ENCODE peak calls at places on chromosomes 1 and 21, in nine cellular contexts. A is HFF-Myc, Q is BE2C, J is GM06990, Z is IMR-90, L is lung, I is left lung, U is brain microvascular endothelial cell, K is GM12865. H is an unnamed sample.

GRCh38 chr21:27505516-27505915 is 538.6 kb upstream of the ADAMTS5 start:
- DNase-seq in L (no peak), Q (no peak), J (no peak), A (peak), K (no peak), U (no peak), Z (peak), I (no peak), H (peak)

GRCh38 chr1:144101397-144102050 is 129.7 kb upstream of the FAM72C start:
- DNase-seq in A (no peak), U (no peak), L (peak), I (peak), J (no peak), Q (peak), K (no peak), Z (no peak), H (no peak)

GRCh38 chr1:18198240-18198639 is 90.6 kb downstream of the IGSF21 start:
- DNase-seq in L (no peak), Z (no peak), K (no peak), A (no peak), Q (no peak), U (no peak), I (no peak), J (no peak), H (no peak)

GRCh38 chr1:91693542-91693941 is 192.4 kb downstream of the TGFBR3 start:
- DNase-seq in Z (peak), U (no peak), Q (no peak), J (no peak), L (no peak), A (peak), K (no peak), I (no peak), H (no peak)

GRCh38 chr1:188594542-188595235 is 1765.9 kb downstream of the PLA2G4A start:
- DNase-seq in J (no peak), L (no peak), Z (no peak), U (no peak), K (no peak), A (no peak), Q (no peak), I (no peak), H (no peak)

GRCh38 chr1:41475346-41475745 is 9.1 kb downstream of the EDN2 start:
- DNase-seq in K (no peak), L (no peak), Q (no peak), Z (no peak), I (no peak), J (no peak), A (no peak), U (no peak), H (no peak)

GRCh38 chr1:116711061-116711582 is 43.1 kb upstream of the CD2 start:
- DNase-seq in Q (peak), K (no peak), I (no peak), U (no peak), L (no peak), A (no peak), J (no peak), Z (no peak), H (no peak)

GRCh38 chr1:28482702-28483101 is 23.1 kb upstream of the RCC1 start:
- DNase-seq in A (no peak), J (no peak), L (no peak), Q (no peak), U (no peak), Z (no peak), K (no peak), I (no peak), H (no peak)

GRCh38 chr1:10768552-10768951 is 27.9 kb downstream of the CASZ1 start:
- DNase-seq in Z (no peak), L (no peak), U (no peak), Q (no peak), J (no peak), I (peak), K (no peak), A (no peak), H (no peak)

GRCh38 chr1:200296091-200296661 is 113.7 kb downstream of the ZNF281 start:
- DNase-seq in K (no peak), U (no peak), Q (no peak), A (no peak), I (no peak), Z (no peak), J (no peak), L (no peak), H (no peak)

GRCh38 chr21:30680586-30680985 is 37.9 kb downstream of the KRTAP20-3 start:
- DNase-seq in U (no peak), K (no peak), A (no peak), Q (no peak), Z (no peak), L (no peak), J (no peak), I (no peak), H (no peak)

GRCh38 chr1:213122514-213122929 is 71.5 kb downstream of the RPS6KC1 start:
- DNase-seq in K (peak), A (peak), L (no peak), I (no peak), Q (no peak), Z (peak), U (peak), J (peak), H (peak)

GRCh38 chr1:167544447-167544846 is 9.1 kb downstream of the CREG1 start:
- DNase-seq in J (no peak), Z (no peak), I (no peak), K (peak), L (no peak), U (no peak), Q (no peak), A (no peak), H (no peak)

GRCh38 chr1:240663160-240663879 is 51.4 kb upstream of the GREM2 start:
- DNase-seq in I (no peak), K (no peak), U (peak), A (no peak), Q (no peak), L (no peak), J (no peak), Z (peak), H (no peak)

GRCh38 chr1:65995326-65995725 is 202.6 kb downstream of the PDE4B start:
- DNase-seq in J (no peak), L (no peak), Z (no peak), A (no peak), Q (no peak), K (no peak), I (no peak), U (no peak), H (no peak)

GRCh38 chr1:62673629-62674028 is 14.6 kb downstream of the DOCK7 start:
- DNase-seq in L (no peak), J (no peak), A (no peak), U (no peak), K (no peak), I (no peak), Q (no peak), Z (no peak), H (no peak)
- H3K4me3 ChIP-seq in L (no peak), J (no peak), A (no peak), U (no peak), K (no peak), I (no peak), Q (no peak), Z (no peak), H (no peak)

GRCh38 chr1:61888808-61889207 is 146.5 kb downstream of the PATJ start:
- DNase-seq in I (no peak), J (no peak), L (no peak), Q (no peak), K (no peak), U (no peak), Z (no peak), A (no peak), H (no peak)

GRCh38 chr1:61892977-61893376 is 150.7 kb downstream of the PATJ start:
- DNase-seq in I (no peak), L (no peak), Q (no peak), Z (no peak), U (no peak), A (no peak), K (no peak), J (no peak), H (no peak)

GRCh38 chr1:61887921-61888564 is 145.8 kb downstream of the PATJ start:
- DNase-seq in Q (peak), U (no peak), L (no peak), Z (no peak), I (peak), K (no peak), A (no peak), J (no peak), H (no peak)

GRCh38 chr1:61887076-61887867 is 145.0 kb downstream of the PATJ start:
- DNase-seq in Z (no peak), Q (no peak), J (no peak), L (peak), K (no peak), I (no peak), U (no peak), A (no peak), H (no peak)
- TF ChIP-seq CTCF in Z (no peak), Q (no peak), J (no peak), L (no peak), K (no peak), I (no peak), U (no peak), A (no peak), H (no peak)

GRCh38 chr1:180631197-180631765 is 541 bp upstream of the XPR1 start:
- DNase-seq in L (no peak), I (no peak), Q (no peak), U (no peak), K (peak), Z (no peak), A (no peak), J (peak), H (no peak)
- H3K4me3 ChIP-seq in L (no peak), I (no peak), Q (no peak), U (no peak), K (peak), Z (no peak), A (no peak), J (no peak), H (no peak)

GRCh38 chr1:210251680-210252490 is 19.3 kb downstream of the SERTAD4 start:
- DNase-seq in A (no peak), K (no peak), Q (no peak), J (no peak), I (no peak), L (no peak), U (no peak), Z (no peak), H (no peak)

GRCh38 chr1:210248341-210248740 is 15.7 kb downstream of the SERTAD4 start:
- DNase-seq in Q (no peak), U (no peak), J (no peak), L (no peak), K (no peak), I (no peak), A (no peak), Z (no peak), H (no peak)

GRCh38 chr1:210252621-210253041 is 20.0 kb downstream of the SERTAD4 start:
- DNase-seq in Z (no peak), J (no peak), I (peak), A (no peak), L (peak), K (no peak), Q (peak), U (no peak), H (no peak)

GRCh38 chr1:210250665-210250997 is 18.0 kb downstream of the SERTAD4 start:
- DNase-seq in K (no peak), L (no peak), A (no peak), Z (no peak), Q (peak), U (no peak), J (no peak), I (no peak), H (no peak)

DNA sequence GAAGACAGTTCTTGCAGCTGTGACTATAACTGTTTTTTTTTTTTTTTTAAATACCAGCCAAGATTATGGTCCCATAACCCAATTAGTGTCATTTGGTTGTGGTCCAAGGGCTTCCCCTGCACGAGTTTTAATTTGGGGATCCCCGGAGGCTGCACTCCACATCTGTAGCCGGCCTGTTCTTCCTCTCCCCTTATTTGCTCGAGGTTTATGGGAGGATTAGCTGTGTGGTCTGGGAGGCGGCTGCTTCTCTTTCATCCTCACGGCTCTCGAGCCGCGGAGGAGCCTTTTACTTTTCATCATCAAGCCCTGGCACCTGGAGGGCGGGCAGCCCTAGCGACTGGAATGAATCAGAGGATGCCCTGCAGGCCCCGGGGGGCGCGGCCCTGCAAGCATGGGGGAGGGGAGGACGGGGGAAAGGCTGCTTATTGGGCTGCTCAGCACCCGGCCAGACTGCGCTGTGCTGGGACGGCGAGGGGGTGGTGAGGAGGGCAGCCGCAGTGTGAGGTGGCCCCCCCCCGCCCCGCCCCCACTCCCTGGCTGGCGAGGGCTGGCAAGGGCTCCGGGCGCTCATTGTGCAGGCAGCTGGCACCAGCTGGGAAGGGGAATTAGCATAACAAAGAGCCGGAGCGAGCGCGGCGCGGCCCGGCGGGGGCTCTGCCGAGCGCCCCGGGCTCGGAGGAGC is 18.5 kb downstream of the SERTAD4 start:
- DNase-seq in Z (no peak), A (no peak), L (peak), J (no peak), U (no peak), Q (peak), K (peak), I (peak), H (peak)
- TF ChIP-seq CTCF in Z (no peak), A (no peak), L (no peak), J (no peak), U (no peak), Q (no peak), K (no peak), I (no peak), H (no peak)

DNA sequence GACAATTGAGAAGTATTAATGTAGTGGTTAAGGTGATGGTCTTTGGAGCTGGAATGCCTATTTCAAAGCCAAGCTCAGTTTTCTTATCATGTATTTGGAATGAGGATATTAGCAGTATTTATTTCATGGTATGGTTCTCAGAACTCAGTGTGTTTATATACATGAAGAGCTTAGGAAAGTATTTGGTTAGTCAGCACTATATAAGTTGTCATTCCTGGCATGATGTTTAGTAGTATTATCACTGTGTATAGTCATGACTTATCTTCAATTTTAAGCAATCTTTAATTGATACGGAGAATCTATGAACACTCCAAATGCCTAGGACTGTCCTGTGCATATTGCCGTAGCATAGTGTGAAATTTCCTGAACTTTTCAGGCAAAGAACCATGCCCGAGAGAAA is 501.9 kb upstream of the USP24 start:
- DNase-seq in J (no peak), Q (no peak), U (no peak), I (no peak), Z (peak), K (no peak), A (no peak), L (no peak), H (peak)
- H3K4me3 ChIP-seq in J (no peak), Q (no peak), U (no peak), I (no peak), Z (no peak), K (no peak), A (no peak), L (no peak), H (no peak)

DNA sequence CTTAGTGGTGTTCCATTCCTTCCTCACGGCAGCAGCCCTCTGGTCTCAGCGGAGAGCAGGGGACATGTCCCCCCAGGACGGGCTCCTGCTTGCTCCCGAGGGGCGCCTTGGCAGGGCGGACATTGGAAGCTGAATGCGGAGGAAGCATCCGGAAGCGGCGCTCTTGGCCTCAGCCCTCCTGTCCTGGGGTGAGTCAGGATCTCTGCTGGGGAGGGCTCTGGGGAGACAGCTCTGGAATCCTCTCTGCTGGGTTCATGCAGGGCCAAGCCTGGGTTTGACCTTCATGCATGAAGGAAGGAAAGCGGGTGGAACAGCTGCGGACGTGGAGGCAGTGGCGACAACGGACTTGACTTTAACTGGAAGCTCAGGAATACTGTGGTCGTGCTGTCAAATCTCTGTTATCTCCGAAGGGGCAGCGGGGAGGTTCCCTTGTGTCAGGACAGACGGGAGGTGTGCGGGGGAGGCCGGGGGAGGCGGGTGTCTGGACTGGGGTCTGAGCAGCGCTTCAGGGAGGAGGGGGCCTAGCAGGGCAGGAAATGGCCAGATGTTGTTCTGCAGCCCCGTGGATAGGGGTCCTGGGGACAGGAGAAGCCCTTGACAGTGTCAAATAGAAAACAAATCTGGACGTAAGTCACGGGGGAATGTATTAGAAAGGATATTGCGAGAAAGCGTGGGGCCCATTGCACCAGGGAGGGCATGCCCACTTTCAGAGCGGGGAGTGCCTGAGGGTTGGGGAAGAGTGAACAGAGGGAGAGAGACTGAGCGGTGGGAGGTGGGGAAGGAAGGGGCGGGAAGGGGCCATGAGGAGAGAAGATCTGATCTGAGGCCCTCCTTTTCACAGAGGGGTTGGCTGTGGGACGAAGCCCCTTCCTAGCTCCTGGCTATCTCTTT is 26.6 kb downstream of the CRYAA start:
- DNase-seq in I (no peak), A (no peak), Z (no peak), L (no peak), J (no peak), Q (no peak), U (peak), K (no peak), H (peak)
- TF ChIP-seq CTCF in I (no peak), A (no peak), Z (no peak), L (no peak), J (no peak), Q (no peak), U (no peak), K (no peak), H (no peak)

GRCh38 chr1:163922743-163923186 is 601.0 kb downstream of the NUF2 start:
- DNase-seq in L (no peak), J (peak), Q (no peak), Z (no peak), I (no peak), A (no peak), K (peak), U (no peak), H (no peak)
- H3K4me3 ChIP-seq in L (no peak), J (no peak), Q (no peak), Z (no peak), I (no peak), A (no peak), K (no peak), U (no peak), H (no peak)

DNA sequence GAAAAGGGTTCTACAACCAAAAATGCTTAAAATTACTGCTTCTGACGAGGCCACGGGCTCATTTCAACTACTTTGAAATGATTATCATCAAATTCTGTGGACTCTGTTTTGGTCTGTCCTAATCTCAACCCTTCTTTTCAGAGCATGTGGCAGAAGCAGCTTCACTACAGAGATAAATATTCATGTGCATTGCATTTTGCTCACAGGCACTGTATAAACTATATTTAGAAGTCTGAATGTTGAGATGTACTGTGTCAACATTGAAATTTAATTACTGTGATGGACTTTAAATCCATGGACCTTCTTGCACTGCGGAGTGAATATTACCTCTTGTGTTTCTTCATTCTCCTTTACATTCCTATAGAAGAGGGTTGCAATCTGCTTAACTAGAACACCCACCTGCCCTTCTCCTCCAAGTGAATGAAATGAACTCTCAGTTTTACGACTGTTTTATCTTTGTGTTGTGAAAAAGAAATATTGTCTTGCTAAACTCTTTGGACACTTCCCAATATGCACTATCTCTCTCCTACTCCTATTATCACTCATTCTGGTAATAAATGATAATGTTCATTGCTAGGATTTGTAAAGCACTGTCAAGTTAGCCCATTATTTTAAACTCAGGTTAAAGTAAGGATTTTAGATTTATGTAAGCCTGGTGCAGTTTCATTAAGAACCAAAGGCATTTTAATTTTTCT is 281.2 kb upstream of the ST6GALNAC5 start:
- DNase-seq in U (no peak), K (no peak), I (no peak), A (no peak), Q (no peak), J (no peak), Z (no peak), L (no peak), H (no peak)
- TF ChIP-seq CTCF in U (no peak), K (no peak), I (no peak), A (no peak), Q (no peak), J (no peak), Z (no peak), L (no peak), H (no peak)

GRCh38 chr1:156726549-156727226 is 1.6 kb upstream of the METTL25B start:
- DNase-seq in U (peak), I (no peak), A (no peak), Z (peak), K (peak), L (no peak), J (peak), Q (peak), H (peak)
- H3K4me3 ChIP-seq in U (peak), I (no peak), A (peak), Z (no peak), K (peak), L (no peak), J (peak), Q (peak), H (peak)

GRCh38 chr1:105023719-105024118 is 1274.0 kb downstream of the AMY1C start:
- DNase-seq in Z (no peak), Q (no peak), U (no peak), A (no peak), L (no peak), J (no peak), K (no peak), I (no peak), H (no peak)

GRCh38 chr1:105027838-105028471 is 1278.3 kb downstream of the AMY1C start:
- DNase-seq in K (peak), Z (no peak), L (no peak), I (no peak), J (no peak), Q (peak), U (no peak), A (no peak), H (no peak)
- TF ChIP-seq CTCF in K (peak), Z (no peak), L (no peak), I (no peak), J (peak), Q (peak), U (no peak), A (no peak), H (no peak)

H was measured in fibroblast of villous mesenchyme.